ENCODE peak calls at places on chromosomes 7 and 10, in four cellular contexts. N is gastroesophageal sphincter; W is CD4-positive, alpha-beta T cell; O is heart left ventricle. S is an unnamed sample.

GRCh38 chr7:123871998-123872867 is 27.3 kb downstream of the HYAL4 start:
- ATAC-seq in N (peak; percentile 65), W (peak; percentile 39), O (peak; percentile 88), S (peak; percentile 54)

GRCh38 chr10:129888784-129889616 is 75.1 kb downstream of the EBF3 start:
- ATAC-seq in O (peak; percentile 77), N (no peak), W (peak; percentile 34), S (peak; percentile 37)

GRCh38 chr7:252981-253380 is 37.0 kb upstream of the FOXL3 start:
- ATAC-seq in W (no peak), N (no peak), O (no peak), S (no peak)

GRCh38 chr10:22993314-22993713 is 65.5 kb downstream of the ARMC3 start:
- ATAC-seq in W (no peak), N (no peak), O (no peak), S (no peak)

GRCh38 chr7:27994639-27995038 is 186.0 kb downstream of the JAZF1 start:
- ATAC-seq in W (no peak), N (no peak), O (peak; percentile 30), S (no peak)

GRCh38 chr10:2246747-2247146 is 509.4 kb upstream of the ADARB2 start:
- ATAC-seq in O (no peak), W (no peak), N (no peak), S (no peak)

GRCh38 chr7:70681111-70681846 is 450.7 kb upstream of the GALNT17 start:
- ATAC-seq in W (no peak), O (no peak), N (no peak), S (peak; percentile 38)

GRCh38 chr10:127040756-127041155 is 135.5 kb downstream of the DOCK1 start:
- ATAC-seq in W (no peak), O (no peak), N (no peak), S (no peak)

GRCh38 chr10:13716161-13717071 is 129.7 kb downstream of the PRPF18 start:
- ATAC-seq in N (peak; percentile 50), O (peak; percentile 24), W (no peak), S (no peak)

GRCh38 chr7:101935521-101936141 is 118.2 kb downstream of the CUX1 start:
- ATAC-seq in W (no peak), O (peak; percentile 94), N (peak; percentile 51), S (no peak)

GRCh38 chr10:87837445-87837844 is 19.4 kb upstream of the ATAD1 start:
- ATAC-seq in O (no peak), W (no peak), N (no peak), S (no peak)

GRCh38 chr7:55778631-55779030 is 83.9 kb downstream of the SEPTIN14 start:
- ATAC-seq in O (no peak), N (no peak), W (no peak), S (no peak)

GRCh38 chr7:40579401-40579800 is 444.6 kb downstream of the SUGCT start:
- ATAC-seq in N (no peak), O (no peak), W (no peak), S (no peak)

S was measured in activated T-helper 17 cell treated with anti-CD3 and anti-CD28 coated beads, Interleukin-2, amount 50 U/mL, for 72 hours.